ENCODE peak calls at places on chromosome 1, in nine cellular contexts. A, V, N, K, F, D, Y, Z and O are unnamed samples.

GRCh38 chr1:231626535-231626950 is at the start of gene DISC1:
- DNase-seq in N (peak; percentile 79), D (peak; percentile 80), A (peak; percentile 93), Z (peak; percentile 46), V (peak; percentile 88), Y (no peak), K (peak; percentile 93), F (peak; percentile 85), O (peak; percentile 73)

GRCh38 chr1:48332115-48332514 is 109.6 kb downstream of the SLC5A9 start:
- DNase-seq in Z (no peak), K (no peak), A (no peak), Y (no peak), F (no peak), V (no peak), N (no peak), D (no peak), O (no peak)

GRCh38 chr1:55146781-55147180 is 68.4 kb downstream of the USP24 start:
- DNase-seq in K (no peak), D (no peak), F (peak; percentile 20), N (no peak), Y (no peak), Z (peak; percentile 25), A (no peak), V (no peak), O (no peak)

GRCh38 chr1:94863919-94864318 is 43.8 kb downstream of the SLC44A3 start:
- DNase-seq in F (peak; percentile 96), K (peak; percentile 88), V (no peak), N (peak; percentile 95), Z (no peak), A (no peak), D (peak; percentile 56), Y (no peak), O (peak; percentile 84)

GRCh38 chr1:145845144-145845513 is 301 bp upstream of the NUDT17 start:
- DNase-seq in A (no peak), Y (peak; percentile 79), D (no peak), V (no peak), N (no peak), F (no peak), Z (no peak), K (no peak), O (no peak)

GRCh38 chr1:86416343-86416742 is 7.6 kb upstream of the CLCA2 start:
- DNase-seq in F (no peak), V (no peak), Z (no peak), N (no peak), A (no peak), D (no peak), Y (no peak), K (no peak), O (peak; percentile 40)

GRCh38 chr1:112255080-112255479 is 140.9 kb upstream of the CTTNBP2NL start:
- DNase-seq in A (no peak), D (no peak), V (no peak), K (peak; percentile 10), Y (no peak), Z (no peak), N (no peak), F (peak; percentile 27), O (no peak)

GRCh38 chr1:46169811-46170454 is 5.0 kb upstream of the TSPAN1 start:
- DNase-seq in A (no peak), Y (no peak), Z (no peak), D (no peak), N (no peak), K (no peak), F (no peak), V (no peak), O (no peak)

GRCh38 chr1:151840421-151840820 is 801 bp upstream of the C2CD4D start:
- DNase-seq in K (no peak), Z (no peak), N (no peak), A (no peak), Y (no peak), V (no peak), D (no peak), F (no peak), O (no peak)
- H3K9ac ChIP-seq in K (no peak overlapping the region), Z (no peak overlapping the region), N (no peak overlapping the region), A (no peak overlapping the region), Y (peak overlapping the region; percentile 10), V (no peak overlapping the region), D (peak overlapping the region; percentile 58), F (no peak overlapping the region), O (peak overlapping the region; percentile 89)

GRCh38 chr1:229430761-229431269 is 3.1 kb downstream of the ACTA1 start:
- DNase-seq in V (peak; percentile 28), N (peak; percentile 18), Z (peak; percentile 74), A (peak; percentile 92), K (peak; percentile 52), Y (no peak), D (no peak), F (peak; percentile 69), O (no peak)

GRCh38 chr1:229433364-229434004 is 410 bp downstream of the ACTA1 start:
- DNase-seq in Z (no peak), F (no peak), Y (no peak), K (no peak), N (no peak), A (no peak), V (no peak), D (no peak), O (no peak)

GRCh38 chr1:229432116-229432461 is 1.8 kb downstream of the ACTA1 start:
- DNase-seq in D (no peak), N (no peak), Y (no peak), F (no peak), Z (no peak), V (no peak), K (no peak), A (no peak), O (no peak)

GRCh38 chr1:229432905-229433304 is 989 bp downstream of the ACTA1 start:
- DNase-seq in N (no peak), Y (no peak), A (no peak), Z (no peak), D (no peak), K (no peak), F (no peak), V (no peak), O (no peak)

DNA sequence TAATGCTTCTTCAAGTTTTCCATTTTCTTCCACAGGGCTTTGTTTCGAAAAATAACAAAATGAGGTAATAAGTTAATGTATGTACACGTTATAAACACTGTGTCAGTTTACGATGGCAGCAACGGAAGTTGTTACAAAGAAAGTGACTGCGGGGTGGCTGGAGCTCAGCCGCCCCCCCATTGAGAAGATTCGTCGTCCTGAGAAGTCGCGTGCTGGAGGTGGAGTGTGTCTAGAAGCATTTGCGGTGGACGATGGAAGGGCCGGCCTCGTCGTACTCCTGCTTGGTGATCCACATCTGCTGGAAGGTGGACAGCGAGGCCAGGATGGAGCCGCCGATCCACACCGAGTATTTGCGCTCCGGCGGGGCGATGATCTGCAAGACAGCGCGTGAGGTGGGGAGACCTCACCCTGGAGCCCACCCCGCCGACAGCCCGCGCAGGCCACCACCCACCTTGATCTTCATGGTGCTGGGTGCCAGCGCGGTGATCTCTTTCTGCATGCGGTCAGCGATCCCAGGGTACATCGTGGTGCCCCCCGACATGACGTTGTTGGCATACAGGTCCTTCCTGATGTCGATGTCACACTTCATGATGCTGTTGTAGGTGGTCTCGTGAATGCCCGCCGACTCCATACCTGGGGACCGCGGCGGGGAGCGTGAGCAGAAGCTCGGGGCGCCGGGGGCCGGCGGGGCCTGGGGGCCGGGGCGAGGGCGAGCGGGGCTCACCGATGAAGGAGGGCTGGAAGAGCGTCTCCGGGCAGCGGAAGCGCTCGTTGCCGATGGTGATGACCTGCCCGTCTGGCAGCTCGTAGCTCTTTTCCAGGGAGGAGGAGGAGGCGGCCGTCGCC is 2.4 kb downstream of the ACTA1 start:
- DNase-seq in K (no peak), Z (no peak), Y (no peak), N (no peak), F (peak; percentile 20), D (no peak), V (no peak), A (no peak), O (no peak)
- TF ChIP-seq EZH2 in K (peak; percentile 89), Z (no peak), Y (no peak), N (peak; percentile 97), F (peak; percentile 83), D (no peak), V (no peak), A (no peak), O (peak; percentile 79)

GRCh38 chr1:8205771-8206170 is 112.1 kb upstream of the SLC45A1 start:
- DNase-seq in Y (no peak), N (no peak), V (no peak), K (peak; percentile 58), F (no peak), D (no peak), Z (no peak), A (no peak), O (no peak)
- H3K9ac ChIP-seq in Y (no peak overlapping the region), N (no peak overlapping the region), V (no peak overlapping the region), K (no peak overlapping the region), F (no peak overlapping the region), D (no peak overlapping the region), Z (no peak overlapping the region), A (no peak overlapping the region), O (no peak overlapping the region)

GRCh38 chr1:226523646-226524406 is 24.7 kb upstream of the STUM start:
- DNase-seq in D (no peak), V (no peak), Z (no peak), A (no peak), N (no peak), K (no peak), Y (no peak), F (no peak), O (no peak)
- TF ChIP-seq EZH2 in D (no peak), V (no peak), Z (no peak), A (no peak), N (no peak), K (no peak), Y (no peak), F (no peak), O (no peak)